ENCODE peak calls at places on chromosomes 5 and 9, in nine cellular contexts. One of them, this sample, is unnamed.

GRCh38 chr9:976805-977360 is 428 bp downstream of the DMRT3 start:
- DNase-seq in nephron progenitor cell: peak; percentile 60
- DNase-seq in A549: peak; percentile 30
- DNase-seq in DMS79 treated with DMSO at 0.1 percent for 48 hours: peak; percentile 23
- DNase-seq in kidney tubule cell: peak; percentile 12
- DNase-seq in Calu3: no peak
- DNase-seq in Kasumi-1: no peak
- DNase-seq in lower leg skin: no peak
- DNase-seq in Right ventricle myocardium superior: no peak
- DNase-seq in this sample: no peak

GRCh38 chr9:14752271-14752670 is 29.7 kb upstream of the CER1 start:
- DNase-seq in nephron progenitor cell: no peak
- DNase-seq in DMS79 treated with DMSO at 0.1 percent for 48 hours: peak; percentile 71
- DNase-seq in kidney tubule cell: no peak
- DNase-seq in Kasumi-1: no peak
- DNase-seq in Right ventricle myocardium superior: no peak
- DNase-seq in A549: no peak
- DNase-seq in Calu3: no peak
- DNase-seq in lower leg skin: no peak
- DNase-seq in this sample: no peak

GRCh38 chr5:136055612-136056302 is 27.0 kb downstream of the TGFBI start:
- DNase-seq in lower leg skin: no peak
- DNase-seq in DMS79 treated with DMSO at 0.1 percent for 48 hours: no peak
- DNase-seq in Kasumi-1: no peak
- DNase-seq in Right ventricle myocardium superior: no peak
- DNase-seq in kidney tubule cell: no peak
- DNase-seq in A549: no peak
- DNase-seq in Calu3: no peak
- DNase-seq in nephron progenitor cell: no peak
- DNase-seq in this sample: no peak

GRCh38 chr9:33435821-33436277 is 11.5 kb downstream of the AQP3 start:
- DNase-seq in kidney tubule cell: no peak
- DNase-seq in Right ventricle myocardium superior: no peak
- DNase-seq in Kasumi-1: no peak
- DNase-seq in nephron progenitor cell: no peak
- DNase-seq in DMS79 treated with DMSO at 0.1 percent for 48 hours: no peak
- DNase-seq in A549: no peak
- DNase-seq in Calu3: no peak
- DNase-seq in lower leg skin: no peak
- DNase-seq in this sample: no peak

GRCh38 chr9:114300153-114300845 is 22.6 kb upstream of the ORM1 start:
- DNase-seq in Kasumi-1: no peak
- DNase-seq in lower leg skin: peak; percentile 58
- DNase-seq in Calu3: no peak
- DNase-seq in nephron progenitor cell: no peak
- DNase-seq in kidney tubule cell: no peak
- DNase-seq in A549: no peak
- DNase-seq in Right ventricle myocardium superior: no peak
- DNase-seq in DMS79 treated with DMSO at 0.1 percent for 48 hours: no peak
- DNase-seq in this sample: no peak

GRCh38 chr9:35940474-35941467 is 17.2 kb downstream of the OR2S2 start:
- DNase-seq in lower leg skin: peak; percentile 49
- DNase-seq in A549: no peak
- DNase-seq in DMS79 treated with DMSO at 0.1 percent for 48 hours: no peak
- DNase-seq in nephron progenitor cell: no peak
- DNase-seq in Right ventricle myocardium superior: no peak
- DNase-seq in kidney tubule cell: no peak
- DNase-seq in Calu3: no peak
- DNase-seq in Kasumi-1: no peak
- DNase-seq in this sample: no peak

GRCh38 chr5:149310947-149311675 is 34.2 kb upstream of the GRPEL2 start:
- DNase-seq in nephron progenitor cell: peak; percentile 40
- DNase-seq in Kasumi-1: peak; percentile 66
- DNase-seq in A549: no peak
- DNase-seq in DMS79 treated with DMSO at 0.1 percent for 48 hours: peak; percentile 2
- DNase-seq in kidney tubule cell: peak; percentile 72
- DNase-seq in Right ventricle myocardium superior: peak; percentile 64
- DNase-seq in Calu3: no peak
- DNase-seq in lower leg skin: no peak
- DNase-seq in this sample: no peak

GRCh38 chr9:98997580-98997979 is 53.9 kb downstream of the COL15A1 start:
- DNase-seq in Right ventricle myocardium superior: no peak
- DNase-seq in DMS79 treated with DMSO at 0.1 percent for 48 hours: peak; percentile 31
- DNase-seq in lower leg skin: no peak
- DNase-seq in kidney tubule cell: no peak
- DNase-seq in Calu3: no peak
- DNase-seq in nephron progenitor cell: no peak
- DNase-seq in Kasumi-1: no peak
- DNase-seq in A549: no peak
- DNase-seq in this sample: no peak

GRCh38 chr5:13939647-13940046 is 4.8 kb downstream of the DNAH5 start:
- DNase-seq in kidney tubule cell: no peak
- DNase-seq in lower leg skin: no peak
- DNase-seq in Right ventricle myocardium superior: no peak
- DNase-seq in nephron progenitor cell: no peak
- DNase-seq in DMS79 treated with DMSO at 0.1 percent for 48 hours: peak; percentile 72
- DNase-seq in A549: no peak
- DNase-seq in Kasumi-1: no peak
- DNase-seq in Calu3: no peak
- DNase-seq in this sample: no peak

GRCh38 chr5:160702856-160703453 is 149.1 kb downstream of the ATP10B start:
- DNase-seq in Calu3: no peak
- DNase-seq in kidney tubule cell: no peak
- DNase-seq in nephron progenitor cell: no peak
- DNase-seq in Kasumi-1: no peak
- DNase-seq in Right ventricle myocardium superior: no peak
- DNase-seq in lower leg skin: no peak
- DNase-seq in A549: no peak
- DNase-seq in DMS79 treated with DMSO at 0.1 percent for 48 hours: no peak
- DNase-seq in this sample: no peak

GRCh38 chr9:72476617-72477375 is 44.6 kb upstream of the TMC1 start:
- DNase-seq in Right ventricle myocardium superior: no peak
- DNase-seq in nephron progenitor cell: no peak
- DNase-seq in A549: peak; percentile 64
- DNase-seq in Kasumi-1: no peak
- DNase-seq in kidney tubule cell: peak; percentile 98
- DNase-seq in lower leg skin: no peak
- DNase-seq in Calu3: peak; percentile 72
- DNase-seq in DMS79 treated with DMSO at 0.1 percent for 48 hours: no peak
- DNase-seq in this sample: no peak

GRCh38 chr9:93954436-93955355 is at the start of gene BARX1:
- DNase-seq in kidney tubule cell: no peak
- DNase-seq in Kasumi-1: no peak
- DNase-seq in DMS79 treated with DMSO at 0.1 percent for 48 hours: no peak
- DNase-seq in A549: no peak
- DNase-seq in lower leg skin: no peak
- DNase-seq in Calu3: no peak
- DNase-seq in nephron progenitor cell: peak; percentile 37
- DNase-seq in Right ventricle myocardium superior: no peak
- DNase-seq in this sample: no peak

GRCh38 chr5:83718195-83718825 is 2.3 kb downstream of the HAPLN1 start:
- DNase-seq in nephron progenitor cell: peak; percentile 51
- DNase-seq in Kasumi-1: peak; percentile 86
- DNase-seq in Calu3: peak; percentile 69
- DNase-seq in A549: peak; percentile 62
- DNase-seq in DMS79 treated with DMSO at 0.1 percent for 48 hours: no peak
- DNase-seq in kidney tubule cell: peak; percentile 76
- DNase-seq in lower leg skin: no peak
- DNase-seq in Right ventricle myocardium superior: no peak
- DNase-seq in this sample: no peak

GRCh38 chr5:23284656-23285055 is 222.8 kb upstream of the PRDM9 start:
- DNase-seq in A549: no peak
- DNase-seq in DMS79 treated with DMSO at 0.1 percent for 48 hours: no peak
- DNase-seq in Calu3: no peak
- DNase-seq in lower leg skin: no peak
- DNase-seq in Right ventricle myocardium superior: no peak
- DNase-seq in kidney tubule cell: no peak
- DNase-seq in Kasumi-1: no peak
- DNase-seq in nephron progenitor cell: no peak
- DNase-seq in this sample: no peak

GRCh38 chr9:37324261-37324683 is 98.2 kb upstream of the GRHPR start:
- DNase-seq in Kasumi-1: no peak
- DNase-seq in Calu3: no peak
- DNase-seq in DMS79 treated with DMSO at 0.1 percent for 48 hours: no peak
- DNase-seq in lower leg skin: no peak
- DNase-seq in Right ventricle myocardium superior: no peak
- DNase-seq in A549: no peak
- DNase-seq in kidney tubule cell: no peak
- DNase-seq in nephron progenitor cell: no peak
- DNase-seq in this sample: no peak

GRCh38 chr5:147223951-147224791 is 10.7 kb upstream of the STK32A start:
- DNase-seq in A549: peak; percentile 27
- DNase-seq in kidney tubule cell: peak; percentile 51
- DNase-seq in lower leg skin: no peak
- DNase-seq in Kasumi-1: peak; percentile 27
- DNase-seq in Calu3: peak; percentile 75
- DNase-seq in Right ventricle myocardium superior: no peak
- DNase-seq in DMS79 treated with DMSO at 0.1 percent for 48 hours: peak; percentile 6
- DNase-seq in nephron progenitor cell: peak; percentile 29
- DNase-seq in this sample: no peak

GRCh38 chr5:113776168-113776567 is 262.7 kb downstream of the YTHDC2 start:
- DNase-seq in DMS79 treated with DMSO at 0.1 percent for 48 hours: no peak
- DNase-seq in Kasumi-1: no peak
- DNase-seq in A549: no peak
- DNase-seq in Calu3: no peak
- DNase-seq in Right ventricle myocardium superior: no peak
- DNase-seq in lower leg skin: no peak
- DNase-seq in kidney tubule cell: no peak
- DNase-seq in nephron progenitor cell: no peak
- DNase-seq in this sample: no peak

GRCh38 chr5:119302916-119303897 is 52.6 kb upstream of the TNFAIP8 start:
- DNase-seq in nephron progenitor cell: no peak
- DNase-seq in Kasumi-1: peak; percentile 61
- DNase-seq in Calu3: peak; percentile 79
- DNase-seq in Right ventricle myocardium superior: no peak
- DNase-seq in DMS79 treated with DMSO at 0.1 percent for 48 hours: no peak
- DNase-seq in kidney tubule cell: peak; percentile 100
- DNase-seq in A549: peak; percentile 65
- DNase-seq in lower leg skin: no peak
- DNase-seq in this sample: no peak

GRCh38 chr5:153516503-153516902 is 26.0 kb downstream of the GRIA1 start:
- DNase-seq in Right ventricle myocardium superior: no peak
- DNase-seq in nephron progenitor cell: no peak
- DNase-seq in kidney tubule cell: no peak
- DNase-seq in lower leg skin: no peak
- DNase-seq in A549: no peak
- DNase-seq in DMS79 treated with DMSO at 0.1 percent for 48 hours: no peak
- DNase-seq in Calu3: no peak
- DNase-seq in Kasumi-1: no peak
- DNase-seq in this sample: no peak

GRCh38 chr5:39547548-39548154 is 122.9 kb upstream of the DAB2 start:
- DNase-seq in Right ventricle myocardium superior: no peak
- DNase-seq in A549: peak; percentile 49
- DNase-seq in DMS79 treated with DMSO at 0.1 percent for 48 hours: no peak
- DNase-seq in lower leg skin: no peak
- DNase-seq in nephron progenitor cell: peak; percentile 25
- DNase-seq in Calu3: peak; percentile 49
- DNase-seq in Kasumi-1: peak; percentile 75
- DNase-seq in kidney tubule cell: peak; percentile 70
- DNase-seq in this sample: no peak

GRCh38 chr9:125810161-125810560 is 63.0 kb downstream of the PBX3 start:
- DNase-seq in A549: no peak
- DNase-seq in Right ventricle myocardium superior: no peak
- DNase-seq in DMS79 treated with DMSO at 0.1 percent for 48 hours: no peak
- DNase-seq in Kasumi-1: no peak
- DNase-seq in Calu3: no peak
- DNase-seq in nephron progenitor cell: no peak
- DNase-seq in lower leg skin: no peak
- DNase-seq in kidney tubule cell: no peak
- DNase-seq in this sample: no peak

GRCh38 chr9:130535818-130536521 is 43.4 kb upstream of the FUBP3 start:
- DNase-seq in Calu3: no peak
- DNase-seq in A549: no peak
- DNase-seq in Right ventricle myocardium superior: no peak
- DNase-seq in kidney tubule cell: peak; percentile 17
- DNase-seq in lower leg skin: no peak
- DNase-seq in DMS79 treated with DMSO at 0.1 percent for 48 hours: peak; percentile 99
- DNase-seq in nephron progenitor cell: peak; percentile 41
- DNase-seq in Kasumi-1: peak; percentile 14
- DNase-seq in this sample: no peak

GRCh38 chr5:54275361-54275760 is 35.0 kb downstream of the ARL15 start:
- DNase-seq in Right ventricle myocardium superior: no peak
- DNase-seq in nephron progenitor cell: no peak
- DNase-seq in A549: no peak
- DNase-seq in DMS79 treated with DMSO at 0.1 percent for 48 hours: no peak
- DNase-seq in Calu3: no peak
- DNase-seq in Kasumi-1: no peak
- DNase-seq in kidney tubule cell: peak; percentile 20
- DNase-seq in lower leg skin: no peak
- DNase-seq in this sample: no peak

GRCh38 chr9:19788614-19789271 is at the start of gene SLC24A2:
- DNase-seq in kidney tubule cell: no peak
- DNase-seq in Calu3: no peak
- DNase-seq in DMS79 treated with DMSO at 0.1 percent for 48 hours: no peak
- DNase-seq in nephron progenitor cell: peak; percentile 77
- DNase-seq in lower leg skin: no peak
- DNase-seq in Right ventricle myocardium superior: no peak
- DNase-seq in Kasumi-1: no peak
- DNase-seq in A549: no peak
- DNase-seq in this sample: peak; percentile 63

GRCh38 chr9:109143881-109144562 is 23.0 kb downstream of the FRRS1L start:
- DNase-seq in nephron progenitor cell: no peak
- DNase-seq in DMS79 treated with DMSO at 0.1 percent for 48 hours: no peak
- DNase-seq in A549: peak; percentile 64
- DNase-seq in Right ventricle myocardium superior: no peak
- DNase-seq in kidney tubule cell: peak; percentile 45
- DNase-seq in lower leg skin: no peak
- DNase-seq in Calu3: peak; percentile 25
- DNase-seq in Kasumi-1: no peak
- DNase-seq in this sample: no peak

GRCh38 chr5:32059779-32060178 is 114.3 kb downstream of the GOLPH3 start:
- DNase-seq in kidney tubule cell: no peak
- DNase-seq in lower leg skin: no peak
- DNase-seq in A549: peak; percentile 64
- DNase-seq in Right ventricle myocardium superior: no peak
- DNase-seq in Kasumi-1: no peak
- DNase-seq in DMS79 treated with DMSO at 0.1 percent for 48 hours: no peak
- DNase-seq in nephron progenitor cell: no peak
- DNase-seq in Calu3: peak; percentile 13
- DNase-seq in this sample: no peak

GRCh38 chr5:169350016-169350415 is 49.1 kb upstream of the SLIT3 start:
- DNase-seq in nephron progenitor cell: no peak
- DNase-seq in kidney tubule cell: peak; percentile 95
- DNase-seq in lower leg skin: no peak
- DNase-seq in A549: peak; percentile 79
- DNase-seq in DMS79 treated with DMSO at 0.1 percent for 48 hours: no peak
- DNase-seq in Kasumi-1: no peak
- DNase-seq in Calu3: no peak
- DNase-seq in Right ventricle myocardium superior: no peak
- DNase-seq in this sample: no peak

GRCh38 chr9:92963831-92964606 is 16.7 kb downstream of the FGD3 start:
- DNase-seq in nephron progenitor cell: no peak
- DNase-seq in Calu3: no peak
- DNase-seq in kidney tubule cell: no peak
- DNase-seq in lower leg skin: peak; percentile 87
- DNase-seq in Kasumi-1: peak; percentile 68
- DNase-seq in Right ventricle myocardium superior: peak; percentile 61
- DNase-seq in A549: no peak
- DNase-seq in DMS79 treated with DMSO at 0.1 percent for 48 hours: no peak
- DNase-seq in this sample: no peak

GRCh38 chr5:103505581-103506305 is 56.8 kb downstream of the NUDT12 start:
- DNase-seq in DMS79 treated with DMSO at 0.1 percent for 48 hours: no peak
- DNase-seq in A549: no peak
- DNase-seq in lower leg skin: no peak
- DNase-seq in Kasumi-1: no peak
- DNase-seq in Right ventricle myocardium superior: no peak
- DNase-seq in kidney tubule cell: peak; percentile 28
- DNase-seq in nephron progenitor cell: no peak
- DNase-seq in Calu3: no peak
- DNase-seq in this sample: no peak

GRCh38 chr9:124216474-124217176 is 41.1 kb upstream of the NEK6 start:
- DNase-seq in DMS79 treated with DMSO at 0.1 percent for 48 hours: no peak
- DNase-seq in Calu3: no peak
- DNase-seq in Kasumi-1: peak; percentile 98
- DNase-seq in Right ventricle myocardium superior: peak; percentile 67
- DNase-seq in kidney tubule cell: no peak
- DNase-seq in nephron progenitor cell: no peak
- DNase-seq in lower leg skin: peak; percentile 84
- DNase-seq in A549: no peak
- DNase-seq in this sample: no peak

GRCh38 chr5:17180957-17181723 is 36.3 kb upstream of the BASP1 start:
- DNase-seq in kidney tubule cell: peak; percentile 98
- DNase-seq in Calu3: no peak
- DNase-seq in A549: peak; percentile 72
- DNase-seq in lower leg skin: no peak
- DNase-seq in DMS79 treated with DMSO at 0.1 percent for 48 hours: no peak
- DNase-seq in nephron progenitor cell: no peak
- DNase-seq in Kasumi-1: no peak
- DNase-seq in Right ventricle myocardium superior: no peak
- DNase-seq in this sample: no peak

This sample was measured in occipital lobe.